ENCODE peak calls at places on chromosomes 7 and 10, in seven cellular contexts. H is HCT116, S is SK-N-MC, Q is vagina, G is transverse colon, A is GM12878, M is stomach. J is an unnamed sample.

GRCh38 chr7:149302222-149302621 is 40.2 kb downstream of the ZNF783 start:
- DNase-seq in H (no peak), S (no peak), Q (no peak), G (no peak), A (no peak), M (no peak), J (no peak)

GRCh38 chr7:16926283-16926682 is 44.5 kb upstream of the AGR3 start:
- DNase-seq in H (peak; percentile 21), S (no peak), Q (no peak), G (peak; percentile 39), A (no peak), M (no peak), J (no peak)

GRCh38 chr7:123625254-123625653 is 23.6 kb downstream of the ASB15 start:
- DNase-seq in H (no peak), S (no peak), Q (no peak), G (no peak), A (no peak), M (no peak), J (no peak)

GRCh38 chr7:139853576-139854511 is 24.8 kb downstream of the TBXAS1 start:
- DNase-seq in H (no peak), S (no peak), Q (peak; percentile 88), G (peak; percentile 44), A (no peak), M (peak; percentile 39), J (peak; percentile 18)

GRCh38 chr7:465710-466400 is 53.8 kb downstream of the PDGFA start:
- DNase-seq in H (no peak), S (no peak), Q (no peak), G (no peak), A (no peak), M (no peak), J (no peak)

GRCh38 chr7:82179311-82179710 is 264.3 kb downstream of the CACNA2D1 start:
- DNase-seq in H (no peak), S (no peak), Q (no peak), G (no peak), A (no peak), M (no peak), J (no peak)

GRCh38 chr7:18013936-18014335 is 13.7 kb downstream of the PRPS1L1 start:
- DNase-seq in H (no peak), S (no peak), Q (no peak), G (no peak), A (no peak), M (no peak), J (no peak)

GRCh38 chr7:26675143-26675887 is 189.1 kb downstream of the SKAP2 start:
- DNase-seq in H (no peak), S (no peak), Q (no peak), G (no peak), A (no peak), M (no peak), J (no peak)

GRCh38 chr7:157547611-157548010 is 210.8 kb downstream of the DNAJB6 start:
- DNase-seq in H (no peak), S (no peak), Q (no peak), G (no peak), A (no peak), M (no peak), J (no peak)

GRCh38 chr7:130208511-130208910 is 851 bp downstream of the SSMEM1 start:
- DNase-seq in H (no peak), S (no peak), Q (no peak), G (no peak), A (no peak), M (no peak), J (no peak)

GRCh38 chr10:11409357-11409756 is 202.1 kb downstream of the USP6NL start:
- DNase-seq in H (no peak), S (no peak), Q (no peak), G (no peak), A (no peak), M (no peak), J (no peak)

GRCh38 chr10:13690281-13690825 is 103.6 kb downstream of the PRPF18 start:
- DNase-seq in H (no peak), S (no peak), Q (no peak), G (no peak), A (no peak), M (no peak), J (peak; percentile 46)

GRCh38 chr10:46035923-46036849 is 5.8 kb upstream of the NCOA4 start:
- DNase-seq in H (no peak), S (no peak), Q (no peak), G (no peak), A (no peak), M (no peak), J (no peak)

GRCh38 chr10:52353960-52354394 is 39.9 kb downstream of the DKK1 start:
- DNase-seq in H (no peak), S (no peak), Q (no peak), G (no peak), A (no peak), M (no peak), J (no peak)

GRCh38 chr7:101156277-101156676 is 2.0 kb downstream of the AP1S1 start:
- DNase-seq in H (no peak), S (no peak), Q (no peak), G (no peak), A (no peak), M (no peak), J (no peak)

GRCh38 chr10:47049056-47049851 is 138.0 kb downstream of the PTPN20 start:
- DNase-seq in H (no peak), S (no peak), Q (peak; percentile 76), G (no peak), A (no peak), M (peak; percentile 17), J (no peak)

GRCh38 chr7:11858026-11858425 is 26.0 kb upstream of the THSD7A start:
- DNase-seq in H (no peak), S (no peak), Q (no peak), G (no peak), A (no peak), M (no peak), J (no peak)

GRCh38 chr10:110833234-110833940 is 38.3 kb upstream of the PDCD4 start:
- DNase-seq in H (no peak), S (no peak), Q (no peak), G (no peak), A (no peak), M (peak; percentile 50), J (no peak)

DNA sequence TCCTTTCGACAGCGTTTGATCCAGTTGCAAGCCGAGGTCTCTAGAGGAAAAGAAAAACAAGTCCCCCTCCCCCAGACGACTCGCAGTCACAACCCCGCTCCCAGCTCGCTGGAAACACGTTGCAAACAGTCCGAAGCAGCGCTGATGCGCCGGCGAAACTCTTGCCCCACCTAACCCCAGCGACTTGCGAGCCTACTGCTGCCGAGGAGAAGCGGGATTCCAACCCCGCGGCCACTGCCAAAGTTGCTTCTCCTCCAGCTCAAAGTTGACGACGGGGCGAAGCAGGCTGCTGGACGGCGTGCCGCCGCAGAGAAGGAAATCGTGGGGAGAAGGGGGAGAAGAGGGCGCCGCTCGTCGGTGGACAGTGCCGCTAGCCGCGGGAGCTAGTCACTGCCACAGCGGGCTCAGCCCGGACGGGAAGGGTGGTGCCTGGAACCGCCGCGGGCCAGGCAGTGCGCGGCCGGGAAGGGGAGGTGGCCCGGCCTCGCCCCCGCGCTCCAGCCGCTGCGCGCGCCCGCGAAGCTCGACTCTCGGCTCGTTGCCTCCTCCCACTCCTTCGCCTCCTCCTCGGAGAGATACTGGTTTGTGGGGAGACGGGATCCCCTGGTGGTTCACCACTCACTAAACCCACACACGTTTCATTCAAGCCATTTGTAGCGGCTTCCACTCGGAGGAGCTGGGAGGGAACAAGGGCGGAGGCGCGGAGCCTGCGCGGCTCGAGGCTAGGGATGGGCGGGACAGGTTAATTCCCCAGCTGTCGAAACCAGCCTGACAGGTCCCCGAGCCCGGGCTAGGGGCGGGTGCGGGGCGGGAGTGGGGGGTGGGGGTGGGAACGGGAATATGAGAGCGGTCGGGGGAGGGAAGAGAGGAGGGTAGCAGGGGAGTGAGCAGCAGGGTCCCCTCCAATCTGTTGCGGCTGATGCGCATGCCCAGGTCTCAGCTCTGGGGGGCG is at the start of gene GPR37:
- DNase-seq in H (peak; percentile 32), S (no peak), Q (no peak), G (peak; percentile 59), A (no peak), M (peak; percentile 48), J (peak; percentile 59)
- TF ChIP-seq POLR2AphosphoS5 in H (peak; percentile 53), S (no peak), Q (no peak), G (no peak), A (no peak), M (no peak), J (no peak)

GRCh38 chr10:129727495-129727894 is 236.6 kb downstream of the EBF3 start:
- DNase-seq in H (no peak), S (no peak), Q (peak; percentile 65), G (no peak), A (no peak), M (no peak), J (no peak)

GRCh38 chr10:129725482-129725881 is 238.6 kb downstream of the EBF3 start:
- DNase-seq in H (no peak), S (no peak), Q (peak; percentile 54), G (no peak), A (no peak), M (no peak), J (no peak)

GRCh38 chr10:129727071-129727470 is 237.0 kb downstream of the EBF3 start:
- DNase-seq in H (no peak), S (no peak), Q (peak; percentile 47), G (no peak), A (no peak), M (no peak), J (no peak)

GRCh38 chr10:129725890-129726631 is 238.0 kb downstream of the EBF3 start:
- DNase-seq in H (no peak), S (no peak), Q (peak; percentile 37), G (no peak), A (no peak), M (no peak), J (no peak)

GRCh38 chr10:129725011-129725410 is 239.1 kb downstream of the EBF3 start:
- DNase-seq in H (no peak), S (no peak), Q (peak; percentile 77), G (no peak), A (no peak), M (no peak), J (no peak)
- TF ChIP-seq POLR2AphosphoS5 in H (no peak), S (no peak), Q (no peak), G (no peak), A (no peak), M (no peak), J (no peak)

GRCh38 chr7:68964060-68964459 is 634.2 kb upstream of the AUTS2 start:
- DNase-seq in H (no peak), S (no peak), Q (no peak), G (no peak), A (no peak), M (no peak), J (no peak)
- TF ChIP-seq POLR2AphosphoS5 in H (no peak), S (no peak), Q (no peak), G (no peak), A (no peak), M (no peak), J (no peak)

DNA sequence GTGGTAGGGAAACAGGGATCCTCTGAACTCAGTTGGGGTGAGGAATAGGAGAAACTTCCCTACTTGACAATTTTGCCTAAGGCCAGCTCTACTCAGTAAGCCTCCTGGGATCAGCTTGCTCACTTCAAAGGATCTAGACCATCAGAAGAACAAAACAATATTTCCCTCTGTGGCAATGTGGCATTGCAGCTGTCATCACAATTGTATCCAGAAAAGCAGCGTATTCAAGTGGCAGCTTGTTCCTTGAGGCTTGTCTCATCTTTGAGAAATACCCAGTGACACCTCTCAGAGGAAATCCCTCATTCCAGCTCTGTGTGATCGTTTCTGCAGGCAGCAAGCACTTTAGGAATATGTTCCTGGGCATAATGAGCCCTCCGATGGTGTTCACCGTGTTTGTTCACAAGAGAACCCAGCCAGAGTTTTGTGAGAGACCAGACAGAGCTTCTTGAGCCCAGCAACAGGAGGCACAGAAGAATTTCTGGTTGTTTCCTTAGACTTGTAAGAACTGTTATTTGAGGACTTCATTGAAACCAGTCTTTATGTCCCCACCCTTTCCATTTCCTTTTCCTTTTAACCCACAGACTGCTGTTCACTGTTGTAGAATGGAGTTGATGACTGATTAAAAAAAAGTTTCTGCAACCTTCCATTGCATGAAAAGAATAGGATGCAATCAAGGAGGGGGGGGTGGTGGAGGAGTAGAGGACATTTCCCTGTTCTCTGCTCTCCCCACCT is 747.3 kb downstream of the LRMDA start:
- DNase-seq in H (no peak), S (no peak), Q (no peak), G (no peak), A (no peak), M (no peak), J (no peak)
- TF ChIP-seq POLR2AphosphoS5 in H (no peak), S (no peak), Q (no peak), G (no peak), A (no peak), M (no peak), J (no peak)